ENCODE peak calls at places on chromosomes 11 and 22, in five cellular contexts. S, N, W, V and M are unnamed samples.

GRCh38 chr22:49549851-49550430 is 277.7 kb downstream of the BRD1 start:
- DNase-seq in S (no peak), W (no peak), V (no peak), N (no peak), M (no peak)

GRCh38 chr11:12410006-12410728 is 32.8 kb downstream of the PARVA start:
- DNase-seq in W (no peak), V (no peak), S (no peak), N (no peak), M (no peak)

GRCh38 chr11:71451596-71452353 is 1.2 kb upstream of the NADSYN1 start:
- DNase-seq in V (peak; percentile 41), S (no peak), N (no peak), W (peak; percentile 58), M (no peak)

GRCh38 chr22:20563464-20563906 is 56.1 kb downstream of the MED15 start:
- DNase-seq in V (no peak), S (no peak), W (no peak), N (no peak), M (no peak)

GRCh38 chr22:48708558-48709245 is 1119.0 kb downstream of the BRD1 start:
- DNase-seq in V (no peak), N (no peak), S (no peak), W (peak; percentile 14), M (no peak)

GRCh38 chr22:28279888-28280287 is 360.8 kb upstream of the PITPNB start:
- DNase-seq in V (no peak), S (no peak), N (no peak), W (no peak), M (no peak)

GRCh38 chr11:121914508-121914907 is 201.5 kb downstream of the BLID start:
- DNase-seq in S (no peak), W (no peak), N (no peak), V (no peak), M (no peak)

GRCh38 chr11:105878510-105878909 is 143.5 kb downstream of the MSANTD4 start:
- DNase-seq in S (no peak), W (peak; percentile 37), V (no peak), N (no peak), M (no peak)

GRCh38 chr22:46686221-46686872 is 51.7 kb downstream of the CERK start:
- DNase-seq in W (no peak), N (no peak), S (peak; percentile 53), V (peak; percentile 67), M (no peak)

GRCh38 chr22:37661160-37661924 is 2.8 kb downstream of the PDXP start:
- DNase-seq in V (no peak), N (no peak), S (no peak), W (no peak), M (no peak)

GRCh38 chr11:62150887-62151736 is 27.3 kb downstream of the INCENP start:
- DNase-seq in S (no peak), V (no peak), N (no peak), W (no peak), M (no peak)

GRCh38 chr11:130781906-130782305 is 134.4 kb downstream of the SNX19 start:
- DNase-seq in W (no peak), S (no peak), N (peak; percentile 76), V (no peak), M (no peak)

GRCh38 chr11:84740050-84740449 is 887.1 kb downstream of the DLG2 start:
- DNase-seq in N (no peak), S (no peak), W (no peak), V (no peak), M (no peak)

GRCh38 chr11:134949121-134949591 is 537.1 kb upstream of the B3GAT1 start:
- DNase-seq in V (no peak), W (no peak), S (no peak), N (peak; percentile 67), M (no peak)

GRCh38 chr11:77158041-77158695 is 30.1 kb downstream of the MYO7A start:
- DNase-seq in S (no peak), N (no peak), W (no peak), V (no peak), M (no peak)

GRCh38 chr22:23833017-23833795 is 5.6 kb downstream of the DERL3 start:
- DNase-seq in W (peak; percentile 24), V (no peak), N (no peak), S (no peak), M (no peak)

GRCh38 chr11:75013051-75013450 is 24.3 kb downstream of the NEU3 start:
- DNase-seq in W (peak; percentile 71), N (peak; percentile 40), S (no peak), V (no peak), M (no peak)

DNA sequence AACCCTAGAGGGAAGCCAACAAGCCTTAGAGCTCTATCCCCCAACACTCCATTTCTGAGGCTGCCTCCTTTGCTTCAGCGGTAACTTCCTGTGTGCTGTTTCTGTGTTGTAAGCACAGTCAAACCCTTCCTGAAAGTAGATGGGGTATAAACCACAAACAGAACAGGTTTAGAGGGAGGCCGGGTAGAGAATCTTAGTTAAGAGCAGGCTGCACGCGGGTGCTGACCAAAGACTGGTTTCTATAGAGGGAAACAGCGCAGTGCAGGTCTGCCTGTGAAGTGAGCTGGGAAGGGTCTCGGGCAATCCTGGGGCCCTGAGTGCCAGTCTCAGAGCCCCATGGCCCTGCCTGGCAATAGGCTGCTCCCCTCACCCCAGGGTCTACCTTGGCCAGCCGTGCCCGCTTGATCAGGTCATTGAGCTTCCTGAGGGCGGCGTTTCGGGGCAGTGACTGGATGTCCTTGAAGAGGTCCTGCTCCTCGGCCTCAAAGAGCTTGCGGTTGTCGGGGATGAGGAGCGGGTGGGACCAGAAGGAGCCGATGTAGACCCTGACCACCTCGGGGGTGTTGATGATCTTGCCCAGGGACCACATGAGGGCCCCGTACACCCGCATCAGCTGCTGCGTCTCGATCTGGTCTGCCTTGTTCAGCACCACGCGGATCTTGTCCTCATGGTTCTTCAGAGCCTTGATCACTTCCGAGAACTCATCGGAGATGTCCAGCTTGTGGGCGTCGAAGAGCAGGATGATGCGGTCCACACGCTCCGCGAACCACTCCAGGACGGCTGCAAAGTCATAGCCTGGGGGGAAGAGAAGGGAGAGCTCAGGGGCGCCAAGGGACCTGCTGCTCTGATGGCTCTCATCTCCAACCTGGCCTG is 15.3 kb upstream of the CDC42BPG start:
- DNase-seq in S (no peak), V (no peak), W (no peak), N (no peak), M (no peak)
- H3K4me3 ChIP-seq in S (no peak overlapping the region), V (no peak overlapping the region), W (no peak overlapping the region), N (no peak overlapping the region), M (no peak overlapping the region)

DNA sequence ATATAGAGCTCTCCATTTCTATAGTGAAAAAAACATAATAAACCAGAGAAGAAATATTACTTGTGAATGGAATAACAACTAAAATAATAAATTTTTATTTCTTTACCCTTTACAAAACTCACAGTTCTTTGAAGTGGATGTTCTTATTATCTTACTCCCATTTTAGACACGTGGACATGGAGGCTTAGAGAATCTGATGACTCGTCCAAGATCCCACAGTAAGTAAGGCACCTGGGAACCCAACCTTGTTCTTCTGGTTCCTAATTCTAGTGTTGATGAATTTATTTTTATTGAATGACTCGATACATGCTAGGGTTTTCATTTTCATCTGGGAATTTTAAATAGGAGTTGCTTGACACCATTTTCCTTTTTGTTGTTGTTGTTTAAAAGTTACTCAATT is 1.8 kb downstream of the BPIFC start:
- DNase-seq in S (no peak), N (no peak), W (no peak), V (no peak), M (no peak)
- TF ChIP-seq CTCF in S (no peak), N (no peak), W (no peak), V (no peak), M (no peak)

GRCh38 chr22:40046126-40046525 is 51.4 kb downstream of the FAM83F start:
- DNase-seq in W (no peak), V (no peak), N (no peak), S (no peak), M (no peak)
- H3K4me3 ChIP-seq in W (peak overlapping the region; percentile 53), V (peak overlapping the region; percentile 53), N (no peak overlapping the region), S (peak overlapping the region; percentile 78), M (peak overlapping the region; percentile 61)

GRCh38 chr22:36175892-36176291 is 15.3 kb upstream of the APOL3 start:
- DNase-seq in V (no peak), S (no peak), N (no peak), W (no peak), M (no peak)
- TF ChIP-seq CTCF in V (no peak), S (peak; percentile 9), N (no peak), W (peak; percentile 9), M (no peak)